ENCODE peak calls at places on chromosomes 6 and 20, in eight cellular contexts. One of them, this sample, is unnamed.
A peak's percentile ranks its signal among the peaks of the same experiment; 100 is the strongest.

GRCh38 chr6:170420791-170421776 is 114.5 kb downstream of the FAM120B start:
- DNase-seq in pancreas: peak; percentile 37
- DNase-seq in fibroblast of lung: no peak
- DNase-seq in ovary: no peak
- DNase-seq in esophagus squamous epithelium: no peak
- DNase-seq in colonic mucosa: no peak
- DNase-seq in psoas muscle: no peak
- DNase-seq in hepatocyte: no peak
- DNase-seq in this sample: no peak

GRCh38 chr6:33417127-33417902 is 592 bp downstream of the CUTA start:
- DNase-seq in hepatocyte: peak; percentile 61
- DNase-seq in ovary: peak; percentile 43
- DNase-seq in colonic mucosa: no peak
- DNase-seq in pancreas: peak; percentile 47
- DNase-seq in psoas muscle: no peak
- DNase-seq in esophagus squamous epithelium: no peak
- DNase-seq in fibroblast of lung: peak; percentile 72
- DNase-seq in this sample: no peak

GRCh38 chr6:2061880-2062279 is 183.5 kb downstream of the GMDS start:
- DNase-seq in esophagus squamous epithelium: no peak
- DNase-seq in psoas muscle: no peak
- DNase-seq in pancreas: no peak
- DNase-seq in ovary: no peak
- DNase-seq in fibroblast of lung: peak; percentile 19
- DNase-seq in colonic mucosa: no peak
- DNase-seq in hepatocyte: no peak
- DNase-seq in this sample: no peak

GRCh38 chr6:159978291-159979135 is 9.6 kb downstream of the IGF2R start:
- DNase-seq in ovary: no peak
- DNase-seq in esophagus squamous epithelium: no peak
- DNase-seq in psoas muscle: no peak
- DNase-seq in pancreas: peak; percentile 40
- DNase-seq in hepatocyte: no peak
- DNase-seq in fibroblast of lung: no peak
- DNase-seq in colonic mucosa: no peak
- DNase-seq in this sample: no peak

GRCh38 chr6:47209632-47210031 is 100.1 kb downstream of the TNFRSF21 start:
- DNase-seq in esophagus squamous epithelium: no peak
- DNase-seq in fibroblast of lung: peak; percentile 15
- DNase-seq in psoas muscle: no peak
- DNase-seq in hepatocyte: no peak
- DNase-seq in colonic mucosa: no peak
- DNase-seq in pancreas: no peak
- DNase-seq in ovary: no peak
- DNase-seq in this sample: no peak

GRCh38 chr20:38173237-38174156 is 8.4 kb upstream of the TGM2 start:
- DNase-seq in esophagus squamous epithelium: no peak
- DNase-seq in hepatocyte: peak; percentile 82
- DNase-seq in ovary: peak; percentile 34
- DNase-seq in fibroblast of lung: peak; percentile 87
- DNase-seq in pancreas: no peak
- DNase-seq in psoas muscle: no peak
- DNase-seq in colonic mucosa: no peak
- DNase-seq in this sample: no peak

GRCh38 chr6:116779569-116780164 is 14.1 kb upstream of the FAM162B start:
- DNase-seq in ovary: no peak
- DNase-seq in fibroblast of lung: peak; percentile 67
- DNase-seq in colonic mucosa: no peak
- DNase-seq in esophagus squamous epithelium: no peak
- DNase-seq in pancreas: no peak
- DNase-seq in hepatocyte: peak; percentile 70
- DNase-seq in psoas muscle: no peak
- DNase-seq in this sample: no peak

GRCh38 chr6:57029213-57029612 is 17.3 kb upstream of the KIAA1586 start:
- DNase-seq in pancreas: no peak
- DNase-seq in colonic mucosa: no peak
- DNase-seq in hepatocyte: peak; percentile 9
- DNase-seq in esophagus squamous epithelium: no peak
- DNase-seq in ovary: no peak
- DNase-seq in psoas muscle: no peak
- DNase-seq in fibroblast of lung: no peak
- DNase-seq in this sample: no peak

GRCh38 chr6:88263591-88263990 is 97.4 kb upstream of the CNR1 start:
- DNase-seq in psoas muscle: no peak
- DNase-seq in esophagus squamous epithelium: no peak
- DNase-seq in hepatocyte: no peak
- DNase-seq in pancreas: no peak
- DNase-seq in fibroblast of lung: no peak
- DNase-seq in ovary: no peak
- DNase-seq in colonic mucosa: no peak
- DNase-seq in this sample: no peak

GRCh38 chr6:105321728-105322127 is 81.2 kb downstream of the PREP start:
- DNase-seq in hepatocyte: no peak
- DNase-seq in pancreas: no peak
- DNase-seq in fibroblast of lung: no peak
- DNase-seq in colonic mucosa: no peak
- DNase-seq in esophagus squamous epithelium: no peak
- DNase-seq in ovary: no peak
- DNase-seq in psoas muscle: no peak
- DNase-seq in this sample: no peak

GRCh38 chr6:14476793-14477531 is 359.4 kb downstream of the CD83 start:
- DNase-seq in hepatocyte: peak; percentile 85
- DNase-seq in psoas muscle: peak; percentile 58
- DNase-seq in esophagus squamous epithelium: no peak
- DNase-seq in ovary: peak; percentile 85
- DNase-seq in pancreas: peak; percentile 55
- DNase-seq in colonic mucosa: peak; percentile 64
- DNase-seq in fibroblast of lung: peak; percentile 98
- DNase-seq in this sample: no peak

GRCh38 chr6:12296255-12296573 is 6.1 kb downstream of the EDN1 start:
- DNase-seq in esophagus squamous epithelium: no peak
- DNase-seq in psoas muscle: no peak
- DNase-seq in pancreas: no peak
- DNase-seq in colonic mucosa: peak; percentile 71
- DNase-seq in ovary: no peak
- DNase-seq in fibroblast of lung: peak; percentile 53
- DNase-seq in hepatocyte: peak; percentile 78
- DNase-seq in this sample: no peak

GRCh38 chr6:111069722-111070406 is 17.4 kb upstream of the SLC16A10 start:
- DNase-seq in psoas muscle: no peak
- DNase-seq in pancreas: no peak
- DNase-seq in colonic mucosa: no peak
- DNase-seq in fibroblast of lung: no peak
- DNase-seq in hepatocyte: no peak
- DNase-seq in esophagus squamous epithelium: no peak
- DNase-seq in ovary: no peak
- DNase-seq in this sample: no peak

GRCh38 chr20:38725959-38726848 is 1.9 kb downstream of the SLC32A1 start:
- DNase-seq in colonic mucosa: no peak
- DNase-seq in esophagus squamous epithelium: no peak
- DNase-seq in pancreas: peak; percentile 39
- DNase-seq in ovary: no peak
- DNase-seq in hepatocyte: peak; percentile 48
- DNase-seq in psoas muscle: no peak
- DNase-seq in fibroblast of lung: peak; percentile 34
- DNase-seq in this sample: peak; percentile 44

GRCh38 chr6:12138377-12138776 is 126.3 kb downstream of the HIVEP1 start:
- DNase-seq in pancreas: no peak
- DNase-seq in psoas muscle: no peak
- DNase-seq in ovary: no peak
- DNase-seq in hepatocyte: no peak
- DNase-seq in fibroblast of lung: no peak
- DNase-seq in esophagus squamous epithelium: no peak
- DNase-seq in colonic mucosa: no peak
- DNase-seq in this sample: peak; percentile 18

GRCh38 chr6:28326371-28326948 is 9.5 kb downstream of the ZSCAN31 start:
- DNase-seq in colonic mucosa: no peak
- DNase-seq in ovary: no peak
- DNase-seq in psoas muscle: no peak
- DNase-seq in hepatocyte: no peak
- DNase-seq in pancreas: no peak
- DNase-seq in esophagus squamous epithelium: no peak
- DNase-seq in fibroblast of lung: no peak
- DNase-seq in this sample: no peak

GRCh38 chr6:28322661-28323060 is 13.3 kb downstream of the ZSCAN31 start:
- DNase-seq in pancreas: no peak
- DNase-seq in fibroblast of lung: no peak
- DNase-seq in hepatocyte: no peak
- DNase-seq in ovary: no peak
- DNase-seq in esophagus squamous epithelium: no peak
- DNase-seq in psoas muscle: no peak
- DNase-seq in colonic mucosa: no peak
- DNase-seq in this sample: no peak

DNA sequence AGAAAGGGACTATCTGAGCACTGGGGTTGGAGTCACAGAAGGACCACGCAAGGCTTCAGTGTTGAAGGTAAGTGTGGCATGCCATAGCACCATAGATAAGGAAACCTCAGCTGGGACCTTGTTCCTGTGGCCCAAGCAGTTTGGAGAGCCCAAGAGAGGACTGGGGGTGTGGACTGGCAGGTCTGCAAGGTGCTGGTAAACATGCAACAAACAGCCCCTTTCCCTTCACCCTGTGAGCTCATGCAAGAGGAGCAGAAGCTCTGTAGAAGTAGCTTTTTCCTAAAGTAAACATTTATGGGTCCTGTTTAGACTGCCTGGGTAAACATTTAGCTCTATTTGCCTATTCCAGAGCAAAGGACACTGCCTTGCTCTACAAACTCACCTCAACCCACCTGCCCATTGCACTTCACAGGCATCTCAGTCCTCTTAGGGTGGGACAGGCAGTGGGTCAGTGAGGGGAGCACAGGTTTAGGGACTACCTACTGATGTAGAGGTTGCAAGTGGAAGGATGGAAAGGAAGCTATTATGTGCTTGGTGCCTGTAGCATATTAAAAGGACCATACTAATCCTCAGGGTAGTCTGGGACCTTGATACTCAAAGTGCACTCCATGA is 12.0 kb downstream of the ZSCAN31 start:
- DNase-seq in ovary: no peak
- DNase-seq in pancreas: no peak
- DNase-seq in psoas muscle: no peak
- DNase-seq in hepatocyte: no peak
- DNase-seq in esophagus squamous epithelium: no peak
- DNase-seq in colonic mucosa: no peak
- DNase-seq in fibroblast of lung: no peak
- DNase-seq in this sample: no peak
- H3K9me3 ChIP-seq in ovary: peaks cover 22% of the 10 kb centered on the region
- H3K9me3 ChIP-seq in pancreas: no peaks in the 10 kb centered on the region
- H3K9me3 ChIP-seq in psoas muscle: peaks cover 38% of the 10 kb centered on the region
- H3K9me3 ChIP-seq in hepatocyte: peaks cover 24% of the 10 kb centered on the region
- H3K9me3 ChIP-seq in esophagus squamous epithelium: no peaks in the 10 kb centered on the region
- H3K9me3 ChIP-seq in colonic mucosa: peaks cover 9% of the 10 kb centered on the region
- H3K9me3 ChIP-seq in fibroblast of lung: peaks cover 1% of the 10 kb centered on the region
- H3K9me3 ChIP-seq in this sample: peaks cover 9% of the 10 kb centered on the region

DNA sequence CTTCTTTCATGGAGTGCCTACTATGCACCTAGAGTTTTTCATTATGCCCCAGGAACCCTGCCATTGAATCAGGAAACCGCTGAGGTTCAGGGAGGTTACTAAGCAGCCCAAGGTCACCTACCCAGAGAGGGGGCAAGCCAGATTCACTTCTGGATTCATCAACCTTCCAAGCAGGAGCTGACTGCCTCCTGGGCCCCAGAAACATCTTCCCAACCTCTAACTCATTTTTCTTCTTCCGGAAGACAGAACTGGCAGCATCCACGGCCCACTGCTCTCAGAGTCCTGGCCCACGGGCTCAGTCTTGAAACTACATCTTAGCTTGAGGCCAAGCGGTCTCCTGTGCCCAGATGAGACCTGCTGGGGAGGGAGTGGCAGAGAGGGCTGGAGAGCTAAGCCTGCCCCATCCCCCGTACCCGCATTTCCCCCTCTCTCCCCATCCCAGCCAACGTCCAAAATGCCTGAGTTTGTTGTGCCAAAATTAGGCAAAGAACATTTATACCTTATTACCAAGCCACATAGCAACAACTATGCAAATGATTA is 281.0 kb downstream of the CDC5L start:
- DNase-seq in colonic mucosa: peak; percentile 4
- DNase-seq in fibroblast of lung: no peak
- DNase-seq in pancreas: no peak
- DNase-seq in esophagus squamous epithelium: no peak
- DNase-seq in psoas muscle: no peak
- DNase-seq in ovary: no peak
- DNase-seq in hepatocyte: no peak
- DNase-seq in this sample: no peak
- H3K27ac ChIP-seq in colonic mucosa: no peak overlapping the region
- H3K27ac ChIP-seq in fibroblast of lung: no peak overlapping the region
- H3K27ac ChIP-seq in pancreas: no peak overlapping the region
- H3K27ac ChIP-seq in esophagus squamous epithelium: no peak overlapping the region
- H3K27ac ChIP-seq in psoas muscle: no peak overlapping the region
- H3K27ac ChIP-seq in ovary: no peak overlapping the region
- H3K27ac ChIP-seq in hepatocyte: no peak overlapping the region
- H3K27ac ChIP-seq in this sample: no peak overlapping the region

DNA sequence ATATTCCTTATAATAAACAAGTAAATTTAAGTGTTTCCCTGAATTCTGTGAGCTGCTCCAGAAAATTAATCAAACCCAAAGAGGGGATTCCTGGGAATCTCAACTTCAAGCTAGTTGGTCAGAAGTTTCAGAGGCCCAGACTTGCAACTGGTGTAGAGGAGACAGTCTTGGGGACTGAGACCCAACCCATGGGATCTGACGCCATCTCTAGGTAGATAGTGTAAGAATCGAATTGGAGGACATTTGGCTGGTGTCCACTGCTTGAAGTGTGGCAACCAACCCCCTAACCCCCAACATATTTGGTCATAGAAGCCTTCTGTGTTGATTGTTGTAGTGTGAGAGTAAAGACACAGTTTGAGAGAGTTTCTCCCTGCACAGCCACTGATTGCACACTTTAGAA is 103.5 kb upstream of the CARMIL1 start:
- DNase-seq in fibroblast of lung: no peak
- DNase-seq in ovary: no peak
- DNase-seq in hepatocyte: no peak
- DNase-seq in psoas muscle: no peak
- DNase-seq in esophagus squamous epithelium: no peak
- DNase-seq in colonic mucosa: no peak
- DNase-seq in pancreas: no peak
- DNase-seq in this sample: no peak
- TF ChIP-seq CTCF in fibroblast of lung: no peak
- TF ChIP-seq CTCF in ovary: no peak
- TF ChIP-seq CTCF in hepatocyte: no peak
- TF ChIP-seq CTCF in psoas muscle: no peak
- TF ChIP-seq CTCF in esophagus squamous epithelium: no peak
- TF ChIP-seq CTCF in colonic mucosa: no peak
- TF ChIP-seq CTCF in pancreas: no peak
- TF ChIP-seq CTCF in this sample: no peak

DNA sequence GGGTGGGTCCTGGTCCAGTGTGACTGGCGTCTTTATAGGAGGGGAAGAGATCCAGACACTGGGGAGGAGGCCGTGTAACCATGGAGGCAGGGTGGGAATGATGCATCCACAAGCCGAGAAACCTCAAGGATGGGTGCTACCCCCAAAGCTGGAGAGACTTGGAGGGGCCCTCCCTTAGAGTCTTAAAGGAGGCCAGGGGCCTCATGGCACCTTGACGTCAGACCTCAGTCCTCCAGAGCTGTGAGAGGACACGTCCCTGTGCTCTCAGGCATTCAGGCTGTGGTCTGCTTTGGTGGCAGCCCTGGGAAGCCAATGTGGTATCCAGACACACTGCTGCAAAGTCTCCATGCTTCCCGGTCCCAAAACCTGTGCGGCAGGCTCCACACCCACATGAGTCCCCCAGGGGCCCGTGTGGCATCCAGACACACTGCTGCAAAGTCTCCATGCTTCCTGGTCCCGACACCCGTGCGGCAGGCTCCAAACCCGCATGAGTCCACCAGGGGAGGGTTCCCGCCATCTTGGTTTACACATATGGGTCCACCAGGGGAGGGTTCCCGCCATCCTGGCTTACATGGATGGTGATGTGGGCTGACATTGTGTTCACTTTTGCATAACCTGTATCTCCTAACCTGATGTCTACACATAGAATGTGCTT is 278.0 kb downstream of the SMOC2 start:
- DNase-seq in hepatocyte: no peak
- DNase-seq in psoas muscle: no peak
- DNase-seq in esophagus squamous epithelium: no peak
- DNase-seq in pancreas: no peak
- DNase-seq in ovary: no peak
- DNase-seq in colonic mucosa: no peak
- DNase-seq in fibroblast of lung: no peak
- DNase-seq in this sample: no peak
- H3K9me3 ChIP-seq in hepatocyte: no peaks in the 10 kb centered on the region
- H3K9me3 ChIP-seq in psoas muscle: no peaks in the 10 kb centered on the region
- H3K9me3 ChIP-seq in esophagus squamous epithelium: no peaks in the 10 kb centered on the region
- H3K9me3 ChIP-seq in pancreas: no peaks in the 10 kb centered on the region
- H3K9me3 ChIP-seq in ovary: no peaks in the 10 kb centered on the region
- H3K9me3 ChIP-seq in colonic mucosa: no peaks in the 10 kb centered on the region
- H3K9me3 ChIP-seq in fibroblast of lung: no peaks in the 10 kb centered on the region
- H3K9me3 ChIP-seq in this sample: no peaks in the 10 kb centered on the region